ENCODE peak calls at places on chromosomes 5 and 9, in five cellular contexts. U is testis, K is IMR-90, F is ovary, J is adrenal gland. Q is an unnamed sample.
A peak's percentile ranks its signal among the peaks of the same experiment; 100 is the strongest.

GRCh38 chr5:83718195-83718825 is 2.3 kb downstream of the HAPLN1 start:
- DNase-seq in U (peak; percentile 49), K (peak; percentile 73), F (no peak), J (peak; percentile 26), Q (peak; percentile 26)

GRCh38 chr5:39519566-39520231 is 94.9 kb upstream of the DAB2 start:
- DNase-seq in U (no peak), K (peak; percentile 73), F (no peak), J (no peak), Q (no peak)

GRCh38 chr5:57232293-57233033 is 58.6 kb downstream of the GPBP1 start:
- DNase-seq in U (no peak), K (peak; percentile 12), F (no peak), J (no peak), Q (no peak)

GRCh38 chr5:111697881-111698757 is 58.9 kb downstream of the NREP start:
- DNase-seq in U (no peak), K (peak; percentile 42), F (no peak), J (no peak), Q (no peak)

GRCh38 chr9:78407636-78408312 is 110.8 kb downstream of the PSAT1 start:
- DNase-seq in U (no peak), K (no peak), F (no peak), J (no peak), Q (no peak)

GRCh38 chr9:135939351-135940265 is 21.6 kb downstream of the UBAC1 start:
- DNase-seq in U (no peak), K (no peak), F (no peak), J (no peak), Q (no peak)

GRCh38 chr9:131098391-131099087 is 2.2 kb downstream of the AIF1L start:
- DNase-seq in U (no peak), K (no peak), F (no peak), J (no peak), Q (peak; percentile 74)

GRCh38 chr5:151456321-151456940 is 9.0 kb downstream of the SLC36A1 start:
- DNase-seq in U (no peak), K (no peak), F (no peak), J (no peak), Q (no peak)

GRCh38 chr5:139664727-139665351 is 16.7 kb downstream of the CXXC5 start:
- DNase-seq in U (peak; percentile 85), K (no peak), F (no peak), J (peak; percentile 88), Q (no peak)

GRCh38 chr9:89602978-89603628 is 1.7 kb upstream of the GADD45G start:
- DNase-seq in U (peak; percentile 94), K (peak; percentile 67), F (peak; percentile 95), J (peak; percentile 95), Q (peak; percentile 88)

GRCh38 chr9:135282001-135282731 is 194.7 kb downstream of the OLFM1 start:
- DNase-seq in U (peak; percentile 53), K (no peak), F (peak; percentile 84), J (peak; percentile 76), Q (peak; percentile 74)

GRCh38 chr9:24245988-24246387 is 299.7 kb downstream of the IZUMO3 start:
- DNase-seq in U (peak; percentile 28), K (peak; percentile 10), F (no peak), J (no peak), Q (no peak)

GRCh38 chr9:123669355-123669754 is 260.6 kb downstream of the DENND1A start:
- DNase-seq in U (no peak), K (no peak), F (no peak), J (no peak), Q (no peak)

GRCh38 chr5:83764101-83764500 is 43.4 kb upstream of the HAPLN1 start:
- DNase-seq in U (no peak), K (no peak), F (no peak), J (no peak), Q (no peak)

GRCh38 chr9:121021294-121021693 is 28.8 kb downstream of the C5 start:
- DNase-seq in U (peak; percentile 64), K (no peak), F (no peak), J (no peak), Q (no peak)

GRCh38 chr9:105308448-105309412 is 64.3 kb downstream of the SLC44A1 start:
- DNase-seq in U (no peak), K (no peak), F (no peak), J (no peak), Q (no peak)

GRCh38 chr9:92180669-92181181 is 65.5 kb upstream of the SPTLC1 start:
- DNase-seq in U (no peak), K (peak; percentile 91), F (no peak), J (peak; percentile 78), Q (no peak)

DNA sequence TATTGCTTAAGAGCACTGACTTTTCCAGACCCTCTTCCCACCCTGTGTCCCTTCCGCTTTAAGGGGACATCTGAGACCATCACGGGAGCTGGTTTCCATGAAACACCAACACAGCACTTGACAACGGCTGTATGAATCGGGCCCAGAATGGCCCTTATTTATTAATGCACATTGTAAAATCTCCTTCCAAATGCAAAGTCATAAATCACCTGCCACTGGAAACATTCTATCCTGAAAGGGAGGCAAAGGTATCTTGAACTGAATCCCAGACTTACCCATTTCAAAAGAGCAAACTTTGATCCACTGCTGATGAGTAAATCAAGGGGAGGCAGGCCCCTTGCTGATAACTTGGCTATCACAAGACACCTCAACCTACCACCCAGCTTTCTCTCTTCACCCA is 37.4 kb downstream of the SHB start:
- DNase-seq in U (no peak), K (no peak), F (no peak), J (no peak), Q (no peak)
- H3K4me1 ChIP-seq in U (peaks cover 11% of the 10 kb centered on the region), K (peaks cover 47% of the 10 kb centered on the region), F (peaks cover 5% of the 10 kb centered on the region), J (peaks cover 37% of the 10 kb centered on the region), Q (peaks cover 53% of the 10 kb centered on the region)

DNA sequence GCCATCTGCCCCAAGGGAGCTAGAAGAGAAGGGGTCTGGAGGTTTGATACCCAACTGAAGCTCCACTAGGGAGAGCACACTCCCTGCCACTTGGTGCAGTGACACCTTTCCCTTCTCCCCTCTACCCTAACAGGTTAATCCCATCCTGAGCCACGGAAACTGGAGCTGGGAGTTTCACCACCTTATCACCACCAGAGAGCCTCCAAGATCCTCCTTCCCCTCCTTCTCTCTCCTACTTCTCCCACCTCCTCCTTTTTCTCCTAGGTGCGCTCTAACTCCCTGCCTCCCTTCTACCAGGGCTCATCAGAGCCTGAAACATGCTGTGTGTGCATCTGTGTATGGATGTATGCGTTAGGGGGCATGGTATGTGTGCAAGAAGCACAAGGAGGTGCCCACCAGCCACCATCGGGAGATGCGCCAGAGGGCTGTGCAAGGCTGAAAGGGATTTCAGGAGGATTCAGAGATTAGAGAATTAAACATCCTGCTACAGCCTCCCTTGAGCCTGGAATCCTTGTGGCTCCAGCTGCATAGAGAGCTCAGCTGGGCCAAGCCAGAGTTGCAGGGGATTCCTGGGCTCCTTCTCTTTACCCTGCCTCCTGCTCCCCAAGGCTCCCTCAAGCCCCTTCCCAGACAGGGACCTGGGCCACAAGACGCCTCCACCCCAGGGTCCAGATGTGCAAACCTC is 89.8 kb downstream of the PCDH1 start:
- DNase-seq in U (no peak), K (no peak), F (no peak), J (no peak), Q (no peak)
- TF ChIP-seq POLR2A in U (no peak), K (no peak), F (no peak), J (no peak), Q (no peak)

GRCh38 chr9:73667749-73668148 is 516.1 kb downstream of the ANXA1 start:
- DNase-seq in U (peak; percentile 30), K (no peak), F (no peak), J (no peak), Q (no peak)
- H3K4me3 ChIP-seq in U (no peak overlapping the region), K (no peak overlapping the region), F (no peak overlapping the region), J (no peak overlapping the region), Q (no peak overlapping the region)

DNA sequence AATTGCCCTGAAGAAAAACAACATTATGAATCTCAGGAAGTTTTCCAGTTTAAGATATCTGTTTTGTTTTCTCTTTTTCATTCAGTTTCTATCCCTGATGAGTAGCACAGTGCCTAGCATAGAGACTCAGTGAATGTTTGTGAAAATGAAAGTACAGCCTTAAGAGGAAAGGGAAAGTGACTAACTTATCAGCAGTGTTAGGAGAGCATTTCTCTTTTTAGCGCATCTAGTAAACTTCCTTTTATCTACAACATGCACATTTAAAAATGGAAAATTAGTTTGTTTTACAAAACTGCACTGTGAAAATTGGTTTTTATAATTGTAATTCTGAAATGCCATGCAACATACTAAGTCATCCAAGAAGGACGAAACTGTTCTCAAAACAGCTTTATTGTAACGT is 110.8 kb downstream of the SMARCA2 start:
- DNase-seq in U (no peak), K (peak; percentile 30), F (no peak), J (no peak), Q (no peak)
- H3K4me1 ChIP-seq in U (peaks cover 63% of the 10 kb centered on the region), K (peaks cover 11% of the 10 kb centered on the region), F (peaks cover 29% of the 10 kb centered on the region), J (peaks cover 58% of the 10 kb centered on the region), Q (peaks cover 75% of the 10 kb centered on the region)

DNA sequence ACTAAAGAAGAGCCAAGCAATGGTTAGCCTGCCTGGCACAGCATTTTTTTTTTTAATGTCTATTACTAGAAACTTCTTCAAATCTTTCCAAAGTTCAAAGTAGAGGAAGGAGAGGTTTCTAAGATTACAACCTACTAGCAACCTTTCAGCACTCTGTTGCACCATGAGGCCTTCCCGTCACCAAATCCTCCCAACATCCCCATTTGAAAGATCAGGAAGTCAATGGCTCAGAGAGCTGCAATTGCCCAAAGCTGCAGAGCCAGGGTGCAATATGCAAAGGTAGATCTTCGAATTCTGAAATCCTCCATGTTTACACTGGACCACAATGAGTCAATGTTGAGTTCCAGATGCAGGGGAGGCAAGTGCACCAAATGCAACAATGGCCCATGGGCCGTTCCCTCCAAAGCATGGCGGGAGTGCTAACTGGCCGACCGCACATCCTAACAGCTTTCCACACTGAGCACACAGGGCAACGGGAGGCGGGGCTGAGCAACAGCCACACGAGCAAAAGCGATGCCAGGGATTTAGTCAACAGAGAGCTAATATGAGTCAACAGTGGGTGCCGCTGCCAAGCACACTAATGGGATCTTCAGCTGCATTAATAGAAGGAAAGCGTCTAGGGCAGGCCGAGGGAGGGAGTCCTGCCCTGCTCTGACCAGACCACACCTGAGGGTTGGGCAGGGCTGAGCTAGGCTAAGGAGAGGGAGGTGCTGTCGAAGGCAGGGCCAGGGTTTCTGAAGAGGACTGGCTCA is 4.8 kb downstream of the EPB41L4B start:
- DNase-seq in U (peak; percentile 35), K (peak; percentile 18), F (peak; percentile 64), J (peak; percentile 93), Q (peak; percentile 69)
- TF ChIP-seq POLR2A in U (no peak), K (no peak), F (no peak), J (no peak), Q (no peak)

GRCh38 chr5:170597876-170598275 is 94.1 kb downstream of the KCNIP1 start:
- DNase-seq in U (peak; percentile 39), K (no peak), F (peak; percentile 43), J (peak; percentile 59), Q (no peak)
- H3K4me3 ChIP-seq in U (no peak overlapping the region), K (no peak overlapping the region), F (no peak overlapping the region), J (no peak overlapping the region), Q (no peak overlapping the region)

DNA sequence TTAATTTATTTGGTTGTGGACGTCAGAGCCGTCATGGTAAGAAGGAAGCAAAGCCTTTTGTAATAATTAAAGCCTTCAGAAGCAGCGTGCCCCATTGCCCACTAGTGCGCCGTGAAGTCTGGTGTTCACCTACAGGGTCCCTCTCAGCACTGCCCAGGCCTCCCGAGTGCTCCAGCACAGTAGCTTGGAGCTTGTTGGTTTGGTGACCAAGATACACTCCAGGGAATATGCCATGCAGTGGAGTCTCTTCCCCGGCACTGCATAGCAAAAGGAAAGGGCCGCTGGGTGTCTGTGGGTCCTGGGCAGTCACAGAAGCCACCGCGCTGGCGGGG is 478 bp upstream of the SYK start:
- DNase-seq in U (no peak), K (no peak), F (no peak), J (no peak), Q (no peak)
- H3K4me1 ChIP-seq in U (peaks cover 9% of the 10 kb centered on the region), K (no peaks in the 10 kb centered on the region), F (no peaks in the 10 kb centered on the region), J (peaks cover 8% of the 10 kb centered on the region), Q (peaks cover 7% of the 10 kb centered on the region)

GRCh38 chr9:36487482-36488321 is 85.0 kb upstream of the MELK start:
- DNase-seq in U (peak; percentile 91), K (peak; percentile 90), F (peak; percentile 94), J (peak; percentile 92), Q (peak; percentile 94)
- TF ChIP-seq POLR2A in U (peak; percentile 22), K (peak; percentile 65), F (peak; percentile 78), J (peak; percentile 71), Q (no peak)